ENCODE peak calls at places on chromosomes 16 and 17, in seven cellular contexts. O is A549; I is T-helper 17 cell; U is heart left ventricle; V is left lung; X is CD4-positive, CD25-positive, alpha-beta regulatory T cell; M is aorta. L is an unnamed sample.

GRCh38 chr17:80104956-80105375 is 3.6 kb downstream of the GAA start:
- ATAC-seq in O (no peak), M (no peak), I (no peak), X (no peak), V (no peak), U (no peak), L (no peak)

GRCh38 chr17:80647746-80648145 is 103.1 kb downstream of the RPTOR start:
- ATAC-seq in U (no peak), O (no peak), V (no peak), X (no peak), M (no peak), I (peak; percentile 32), L (no peak)

GRCh38 chr17:76174072-76174471 is 33.0 kb upstream of the FOXJ1 start:
- ATAC-seq in M (no peak), X (no peak), O (no peak), I (no peak), U (no peak), V (no peak), L (no peak)

GRCh38 chr17:20091161-20092029 is 82.2 kb downstream of the SPECC1 start:
- ATAC-seq in X (no peak), V (no peak), O (no peak), I (no peak), M (peak; percentile 83), U (peak; percentile 82), L (peak; percentile 67)

GRCh38 chr16:4214215-4214621 is 27.7 kb downstream of the SRL start:
- ATAC-seq in M (peak; percentile 28), V (peak; percentile 44), O (peak; percentile 18), U (peak; percentile 14), I (no peak), X (no peak), L (peak; percentile 88)

GRCh38 chr17:520447-521167 is 168.0 kb upstream of the RPH3AL start:
- ATAC-seq in I (no peak), X (no peak), U (no peak), V (no peak), O (no peak), M (no peak), L (no peak)

GRCh38 chr16:19601083-19601976 is 45.8 kb downstream of the VPS35L start:
- ATAC-seq in I (no peak), V (peak; percentile 26), U (no peak), O (peak; percentile 56), X (no peak), M (no peak), L (no peak)

GRCh38 chr17:78230996-78231931 is at the start of gene TMEM235:
- ATAC-seq in M (no peak), U (no peak), O (peak; percentile 24), I (no peak), V (no peak), X (no peak), L (no peak)

GRCh38 chr17:65143899-65144590 is 6.9 kb downstream of the RGS9 start:
- ATAC-seq in M (no peak), V (no peak), I (no peak), X (no peak), O (no peak), U (no peak), L (no peak)

GRCh38 chr17:45431531-45432404 is 902 bp downstream of the ARHGAP27 start:
- ATAC-seq in O (peak; percentile 64), I (peak; percentile 68), X (peak; percentile 60), M (peak; percentile 44), V (peak; percentile 87), U (peak; percentile 46), L (peak; percentile 39)

GRCh38 chr17:42347606-42348005 is 40.6 kb downstream of the STAT3 start:
- ATAC-seq in I (no peak), U (no peak), X (no peak), M (no peak), O (no peak), V (no peak), L (no peak)

GRCh38 chr17:50793007-50793406 is 25.7 kb upstream of the ANKRD40CL start:
- ATAC-seq in O (no peak), V (peak; percentile 17), X (no peak), M (no peak), U (no peak), I (no peak), L (no peak)

GRCh38 chr16:78647019-78647418 is 547.6 kb downstream of the WWOX start:
- ATAC-seq in X (no peak), M (no peak), O (no peak), V (no peak), U (peak; percentile 87), I (no peak), L (no peak)

GRCh38 chr17:77886387-77886728 is 72.1 kb upstream of the TNRC6C start:
- ATAC-seq in X (no peak), U (no peak), I (no peak), O (peak; percentile 28), M (no peak), V (no peak), L (no peak)

GRCh38 chr16:14015017-14015416 is 56.1 kb upstream of the MRTFB start:
- ATAC-seq in O (no peak), M (no peak), X (no peak), U (no peak), I (no peak), V (no peak), L (no peak)

GRCh38 chr16:11085025-11085485 is 140.7 kb downstream of the CLEC16A start:
- ATAC-seq in V (no peak), O (no peak), I (no peak), U (no peak), M (no peak), X (no peak), L (no peak)

GRCh38 chr17:41777579-41778188 is 8.8 kb downstream of the JUP start:
- ATAC-seq in M (peak; percentile 72), X (no peak), U (peak; percentile 47), O (peak; percentile 81), I (no peak), V (peak; percentile 78), L (peak; percentile 71)

GRCh38 chr16:57147381-57148191 is 38.3 kb downstream of the PSME3IP1 start:
- ATAC-seq in X (no peak), V (peak; percentile 13), I (no peak), U (no peak), O (no peak), M (no peak), L (peak; percentile 26)

GRCh38 chr17:66002807-66003206 is 189.1 kb downstream of the CEP112 start:
- ATAC-seq in I (no peak), U (no peak), X (no peak), O (no peak), V (no peak), M (no peak), L (no peak)

GRCh38 chr16:998211-998610 is 16.6 kb downstream of the SOX8 start:
- ATAC-seq in I (peak; percentile 5), M (no peak), V (no peak), X (no peak), U (no peak), O (no peak), L (no peak)

GRCh38 chr16:999677-1000076 is 18.1 kb downstream of the SOX8 start:
- ATAC-seq in V (no peak), U (no peak), I (no peak), X (no peak), O (no peak), M (no peak), L (no peak)

GRCh38 chr16:997440-998051 is 16.0 kb downstream of the SOX8 start:
- ATAC-seq in U (peak; percentile 71), O (peak; percentile 46), V (peak; percentile 85), M (peak; percentile 51), I (peak; percentile 82), X (peak; percentile 69), L (peak; percentile 68)

GRCh38 chr16:996672-997071 is 15.1 kb downstream of the SOX8 start:
- ATAC-seq in X (peak; percentile 32), O (no peak), M (no peak), U (no peak), I (peak; percentile 67), V (no peak), L (no peak)

GRCh38 chr16:998615-999014 is 17.0 kb downstream of the SOX8 start:
- ATAC-seq in U (no peak), X (no peak), I (no peak), M (no peak), O (no peak), V (no peak), L (no peak)
- H3K9me3 ChIP-seq in U (peaks cover 22% of the 10 kb centered on the region), X (no peaks in the 10 kb centered on the region), I (no peaks in the 10 kb centered on the region), M (peaks cover 12% of the 10 kb centered on the region), O (no peaks in the 10 kb centered on the region), V (peaks cover 17% of the 10 kb centered on the region), L (no peaks in the 10 kb centered on the region)

DNA sequence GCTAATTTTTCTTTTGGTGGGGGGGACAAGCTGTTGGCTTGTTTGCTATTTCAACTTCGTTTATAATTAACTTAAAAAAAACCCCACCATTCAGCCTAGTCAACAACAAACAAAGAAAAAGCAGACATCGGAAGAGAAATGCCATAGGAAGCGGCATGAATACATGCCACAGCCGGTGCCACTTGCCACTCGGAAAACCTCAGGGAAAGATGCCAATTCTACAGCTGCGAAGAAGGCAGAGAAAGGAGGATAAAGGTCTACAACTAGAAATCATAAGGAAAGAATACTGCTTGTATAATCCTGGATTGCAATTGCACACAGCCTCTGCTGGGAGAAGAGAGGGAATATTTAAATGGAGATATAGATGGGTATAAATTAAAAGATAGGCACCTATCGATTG is 254.5 kb upstream of the PMFBP1 start:
- ATAC-seq in X (no peak), V (no peak), M (no peak), I (no peak), U (no peak), O (no peak), L (no peak)
- H3K9me3 ChIP-seq in X (peaks cover 13% of the 10 kb centered on the region), V (peaks cover 20% of the 10 kb centered on the region), M (no peaks in the 10 kb centered on the region), I (no peaks in the 10 kb centered on the region), U (peaks cover 31% of the 10 kb centered on the region), O (peaks cover 12% of the 10 kb centered on the region), L (no peaks in the 10 kb centered on the region)

GRCh38 chr17:82840431-82840831 is 609 bp upstream of the ZNF750 start:
- ATAC-seq in U (no peak), V (no peak), M (no peak), I (no peak), O (no peak), X (no peak), L (no peak)

GRCh38 chr17:82836823-82837357 is 2.9 kb downstream of the ZNF750 start:
- ATAC-seq in U (no peak), M (no peak), V (no peak), O (no peak), I (no peak), X (no peak), L (peak; percentile 41)

GRCh38 chr17:82837586-82838320 is 2.1 kb downstream of the ZNF750 start:
- ATAC-seq in X (no peak), M (no peak), V (peak; percentile 63), I (no peak), O (no peak), U (no peak), L (no peak)

GRCh38 chr17:82839617-82840292 is at the start of gene ZNF750:
- ATAC-seq in I (no peak), V (peak; percentile 62), U (no peak), M (no peak), X (no peak), O (no peak), L (no peak)

GRCh38 chr17:82838386-82839063 is 1.3 kb downstream of the ZNF750 start:
- ATAC-seq in V (peak; percentile 78), X (no peak), O (no peak), I (no peak), M (no peak), U (peak; percentile 77), L (no peak)
- H3K9me3 ChIP-seq in V (no peaks in the 10 kb centered on the region), X (no peaks in the 10 kb centered on the region), O (no peaks in the 10 kb centered on the region), I (no peaks in the 10 kb centered on the region), M (no peaks in the 10 kb centered on the region), U (no peaks in the 10 kb centered on the region), L (no peaks in the 10 kb centered on the region)

DNA sequence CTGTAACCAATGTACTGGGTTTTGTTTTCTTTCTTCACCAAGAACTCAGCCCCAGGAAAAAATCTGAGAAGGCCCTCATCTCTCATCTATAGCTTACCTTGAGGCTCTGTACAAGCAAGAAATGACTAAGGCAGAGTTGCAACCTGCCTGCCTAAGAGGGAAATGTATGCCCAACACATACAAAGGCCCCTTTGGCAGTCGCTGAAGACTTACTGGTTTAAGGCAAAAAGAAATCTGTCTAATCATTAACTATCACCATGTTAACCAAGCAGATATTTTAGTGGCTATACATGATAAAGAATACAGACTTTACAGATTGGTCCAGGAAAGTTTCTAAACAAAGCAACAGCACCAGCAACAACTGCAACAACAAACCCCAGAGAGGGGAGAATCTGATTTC is 14.2 kb downstream of the ZNF624 start:
- ATAC-seq in O (no peak), U (no peak), M (no peak), I (no peak), X (no peak), V (no peak), L (no peak)
- H3K9me3 ChIP-seq in O (peaks cover 64% of the 10 kb centered on the region), U (peaks cover 4% of the 10 kb centered on the region), M (no peaks in the 10 kb centered on the region), I (no peaks in the 10 kb centered on the region), X (peaks cover 16% of the 10 kb centered on the region), V (peaks cover 23% of the 10 kb centered on the region), L (no peaks in the 10 kb centered on the region)

L was measured in gastroesophageal sphincter.